ENCODE peak calls at places on chromosomes 4 and X, in nine cellular contexts. One of them, this sample, is unnamed.
A peak's percentile ranks its signal among the peaks of the same experiment; 100 is the strongest.

GRCh38 chr4:38378478-38378877 is 285.5 kb upstream of the KLF3 start:
- DNase-seq in fibroblast of pulmonary artery: no peak
- DNase-seq in mesothelial cell of epicardium: no peak
- DNase-seq in adrenal gland: no peak
- DNase-seq in ELR: no peak
- DNase-seq in WTC11: no peak
- DNase-seq in amygdala: no peak
- DNase-seq in GM18507: no peak
- DNase-seq in sigmoid colon: no peak
- DNase-seq in this sample: no peak

GRCh38 chr4:113499696-113500095 is 261.8 kb downstream of the CAMK2D start:
- DNase-seq in amygdala: no peak
- DNase-seq in adrenal gland: no peak
- DNase-seq in sigmoid colon: no peak
- DNase-seq in fibroblast of pulmonary artery: peak; percentile 75
- DNase-seq in mesothelial cell of epicardium: no peak
- DNase-seq in ELR: peak; percentile 60
- DNase-seq in WTC11: no peak
- DNase-seq in GM18507: no peak
- DNase-seq in this sample: no peak

GRCh38 chrX:148290041-148290440 is 210.4 kb upstream of the AFF2 start:
- DNase-seq in fibroblast of pulmonary artery: no peak
- DNase-seq in sigmoid colon: no peak
- DNase-seq in WTC11: no peak
- DNase-seq in mesothelial cell of epicardium: no peak
- DNase-seq in GM18507: no peak
- DNase-seq in ELR: no peak
- DNase-seq in adrenal gland: no peak
- DNase-seq in amygdala: no peak
- DNase-seq in this sample: no peak

GRCh38 chr4:72295966-72296557 is 264.3 kb downstream of the NPFFR2 start:
- DNase-seq in sigmoid colon: no peak
- DNase-seq in adrenal gland: no peak
- DNase-seq in mesothelial cell of epicardium: no peak
- DNase-seq in amygdala: no peak
- DNase-seq in fibroblast of pulmonary artery: peak; percentile 78
- DNase-seq in WTC11: no peak
- DNase-seq in GM18507: no peak
- DNase-seq in ELR: peak; percentile 71
- DNase-seq in this sample: no peak

GRCh38 chr4:40241936-40242590 is 45.2 kb downstream of the RHOH start:
- DNase-seq in ELR: no peak
- DNase-seq in amygdala: no peak
- DNase-seq in WTC11: no peak
- DNase-seq in GM18507: no peak
- DNase-seq in sigmoid colon: no peak
- DNase-seq in fibroblast of pulmonary artery: no peak
- DNase-seq in mesothelial cell of epicardium: no peak
- DNase-seq in adrenal gland: no peak
- DNase-seq in this sample: no peak

GRCh38 chrX:19897087-19897486 is 9.7 kb upstream of the SH3KBP1 start:
- DNase-seq in GM18507: no peak
- DNase-seq in mesothelial cell of epicardium: no peak
- DNase-seq in sigmoid colon: no peak
- DNase-seq in fibroblast of pulmonary artery: no peak
- DNase-seq in ELR: no peak
- DNase-seq in WTC11: no peak
- DNase-seq in amygdala: no peak
- DNase-seq in adrenal gland: no peak
- DNase-seq in this sample: no peak

GRCh38 chrX:6002056-6002455 is 226.6 kb downstream of the NLGN4X start:
- DNase-seq in WTC11: no peak
- DNase-seq in GM18507: no peak
- DNase-seq in fibroblast of pulmonary artery: no peak
- DNase-seq in sigmoid colon: no peak
- DNase-seq in ELR: no peak
- DNase-seq in mesothelial cell of epicardium: no peak
- DNase-seq in adrenal gland: no peak
- DNase-seq in amygdala: no peak
- DNase-seq in this sample: no peak

GRCh38 chrX:85569691-85570090 is 190.2 kb upstream of the POF1B start:
- DNase-seq in amygdala: no peak
- DNase-seq in ELR: no peak
- DNase-seq in fibroblast of pulmonary artery: no peak
- DNase-seq in adrenal gland: no peak
- DNase-seq in sigmoid colon: no peak
- DNase-seq in WTC11: no peak
- DNase-seq in GM18507: no peak
- DNase-seq in mesothelial cell of epicardium: no peak
- DNase-seq in this sample: no peak

GRCh38 chr4:67436742-67437141 is 108.6 kb downstream of the CENPC start:
- DNase-seq in WTC11: no peak
- DNase-seq in sigmoid colon: no peak
- DNase-seq in fibroblast of pulmonary artery: peak; percentile 44
- DNase-seq in amygdala: no peak
- DNase-seq in mesothelial cell of epicardium: no peak
- DNase-seq in ELR: no peak
- DNase-seq in GM18507: no peak
- DNase-seq in adrenal gland: no peak
- DNase-seq in this sample: no peak

GRCh38 chr4:37749398-37749988 is 63.3 kb upstream of the RELL1 start:
- DNase-seq in fibroblast of pulmonary artery: no peak
- DNase-seq in ELR: no peak
- DNase-seq in amygdala: no peak
- DNase-seq in adrenal gland: no peak
- DNase-seq in sigmoid colon: no peak
- DNase-seq in GM18507: no peak
- DNase-seq in WTC11: no peak
- DNase-seq in mesothelial cell of epicardium: no peak
- DNase-seq in this sample: no peak

GRCh38 chr4:182277402-182277801 is 34.2 kb downstream of the TENM3 start:
- DNase-seq in mesothelial cell of epicardium: no peak
- DNase-seq in sigmoid colon: no peak
- DNase-seq in GM18507: no peak
- DNase-seq in fibroblast of pulmonary artery: no peak
- DNase-seq in adrenal gland: no peak
- DNase-seq in ELR: peak; percentile 22
- DNase-seq in WTC11: no peak
- DNase-seq in amygdala: no peak
- DNase-seq in this sample: no peak

GRCh38 chr4:10582059-10582686 is 102.4 kb downstream of the CLNK start:
- DNase-seq in adrenal gland: peak; percentile 30
- DNase-seq in ELR: peak; percentile 65
- DNase-seq in fibroblast of pulmonary artery: peak; percentile 79
- DNase-seq in GM18507: no peak
- DNase-seq in amygdala: peak; percentile 25
- DNase-seq in WTC11: no peak
- DNase-seq in sigmoid colon: no peak
- DNase-seq in mesothelial cell of epicardium: no peak
- DNase-seq in this sample: no peak

GRCh38 chr4:173735055-173735454 is 205.0 kb upstream of the HAND2 start:
- DNase-seq in adrenal gland: no peak
- DNase-seq in WTC11: no peak
- DNase-seq in fibroblast of pulmonary artery: peak; percentile 35
- DNase-seq in sigmoid colon: no peak
- DNase-seq in GM18507: no peak
- DNase-seq in amygdala: no peak
- DNase-seq in mesothelial cell of epicardium: no peak
- DNase-seq in ELR: no peak
- DNase-seq in this sample: no peak

GRCh38 chrX:153612413-153612812 is 13.5 kb upstream of the CCNQ start:
- DNase-seq in adrenal gland: no peak
- DNase-seq in WTC11: no peak
- DNase-seq in mesothelial cell of epicardium: no peak
- DNase-seq in fibroblast of pulmonary artery: no peak
- DNase-seq in sigmoid colon: no peak
- DNase-seq in amygdala: no peak
- DNase-seq in ELR: no peak
- DNase-seq in GM18507: no peak
- DNase-seq in this sample: no peak

GRCh38 chr4:66704243-66704642 is 841.1 kb downstream of the CENPC start:
- DNase-seq in mesothelial cell of epicardium: no peak
- DNase-seq in amygdala: no peak
- DNase-seq in adrenal gland: no peak
- DNase-seq in GM18507: no peak
- DNase-seq in ELR: peak; percentile 24
- DNase-seq in WTC11: no peak
- DNase-seq in sigmoid colon: no peak
- DNase-seq in fibroblast of pulmonary artery: no peak
- DNase-seq in this sample: no peak

GRCh38 chr4:4860381-4860802 is 927 bp downstream of the MSX1 start:
- DNase-seq in WTC11: no peak
- DNase-seq in fibroblast of pulmonary artery: peak; percentile 31
- DNase-seq in GM18507: no peak
- DNase-seq in amygdala: no peak
- DNase-seq in adrenal gland: no peak
- DNase-seq in sigmoid colon: no peak
- DNase-seq in mesothelial cell of epicardium: no peak
- DNase-seq in ELR: no peak
- DNase-seq in this sample: no peak

GRCh38 chr4:156898373-156899117 is 73.1 kb downstream of the PDGFC start:
- DNase-seq in fibroblast of pulmonary artery: peak; percentile 68
- DNase-seq in ELR: no peak
- DNase-seq in amygdala: no peak
- DNase-seq in WTC11: no peak
- DNase-seq in adrenal gland: no peak
- DNase-seq in sigmoid colon: no peak
- DNase-seq in GM18507: no peak
- DNase-seq in mesothelial cell of epicardium: no peak
- DNase-seq in this sample: no peak

GRCh38 chrX:73447311-73447794 is 500 bp downstream of the CDX4 start:
- DNase-seq in adrenal gland: no peak
- DNase-seq in mesothelial cell of epicardium: no peak
- DNase-seq in ELR: no peak
- DNase-seq in WTC11: peak; percentile 59
- DNase-seq in amygdala: no peak
- DNase-seq in fibroblast of pulmonary artery: no peak
- DNase-seq in GM18507: no peak
- DNase-seq in sigmoid colon: no peak
- DNase-seq in this sample: no peak

GRCh38 chr4:124940387-124940786 is 227.9 kb upstream of the ANKRD50 start:
- DNase-seq in adrenal gland: no peak
- DNase-seq in WTC11: no peak
- DNase-seq in sigmoid colon: no peak
- DNase-seq in amygdala: no peak
- DNase-seq in GM18507: no peak
- DNase-seq in ELR: peak; percentile 96
- DNase-seq in fibroblast of pulmonary artery: peak; percentile 99
- DNase-seq in mesothelial cell of epicardium: no peak
- DNase-seq in this sample: no peak

GRCh38 chrX:105273326-105273725 is 52.8 kb upstream of the TEX13A start:
- DNase-seq in adrenal gland: no peak
- DNase-seq in sigmoid colon: no peak
- DNase-seq in GM18507: no peak
- DNase-seq in mesothelial cell of epicardium: no peak
- DNase-seq in fibroblast of pulmonary artery: no peak
- DNase-seq in WTC11: no peak
- DNase-seq in amygdala: no peak
- DNase-seq in ELR: no peak
- DNase-seq in this sample: no peak

GRCh38 chrX:40644175-40644574 is 3.2 kb downstream of the CXorf38 start:
- DNase-seq in WTC11: no peak
- DNase-seq in mesothelial cell of epicardium: no peak
- DNase-seq in adrenal gland: peak; percentile 32
- DNase-seq in GM18507: no peak
- DNase-seq in ELR: no peak
- DNase-seq in amygdala: no peak
- DNase-seq in fibroblast of pulmonary artery: peak; percentile 76
- DNase-seq in sigmoid colon: no peak
- DNase-seq in this sample: no peak

GRCh38 chr4:38663801-38664703 is at the start of gene KLF3:
- DNase-seq in WTC11: peak; percentile 69
- DNase-seq in sigmoid colon: peak; percentile 97
- DNase-seq in GM18507: peak; percentile 75
- DNase-seq in amygdala: peak; percentile 94
- DNase-seq in ELR: peak; percentile 86
- DNase-seq in mesothelial cell of epicardium: peak; percentile 87
- DNase-seq in adrenal gland: peak; percentile 95
- DNase-seq in fibroblast of pulmonary artery: peak; percentile 94
- DNase-seq in this sample: peak; percentile 85

GRCh38 chrX:57678686-57679428 is 1.2 kb downstream of the NLRP2B start:
- DNase-seq in adrenal gland: no peak
- DNase-seq in ELR: no peak
- DNase-seq in WTC11: no peak
- DNase-seq in amygdala: no peak
- DNase-seq in GM18507: no peak
- DNase-seq in mesothelial cell of epicardium: no peak
- DNase-seq in sigmoid colon: no peak
- DNase-seq in fibroblast of pulmonary artery: no peak
- DNase-seq in this sample: no peak

GRCh38 chr4:69750346-69750745 is 10.1 kb downstream of the SULT1B1 start:
- DNase-seq in WTC11: no peak
- DNase-seq in GM18507: no peak
- DNase-seq in ELR: no peak
- DNase-seq in mesothelial cell of epicardium: no peak
- DNase-seq in adrenal gland: no peak
- DNase-seq in amygdala: no peak
- DNase-seq in sigmoid colon: no peak
- DNase-seq in fibroblast of pulmonary artery: peak; percentile 61
- DNase-seq in this sample: no peak

GRCh38 chr4:52659722-52660261 is 691 bp upstream of the USP46 start:
- DNase-seq in ELR: peak; percentile 45
- DNase-seq in adrenal gland: peak; percentile 62
- DNase-seq in mesothelial cell of epicardium: peak; percentile 61
- DNase-seq in amygdala: peak; percentile 72
- DNase-seq in sigmoid colon: peak; percentile 81
- DNase-seq in fibroblast of pulmonary artery: peak; percentile 21
- DNase-seq in WTC11: peak; percentile 40
- DNase-seq in GM18507: no peak
- DNase-seq in this sample: peak; percentile 40

GRCh38 chr4:118076958-118077766 is 42.9 kb downstream of the NDST3 start:
- DNase-seq in sigmoid colon: no peak
- DNase-seq in mesothelial cell of epicardium: no peak
- DNase-seq in amygdala: no peak
- DNase-seq in fibroblast of pulmonary artery: peak; percentile 35
- DNase-seq in GM18507: no peak
- DNase-seq in ELR: peak; percentile 65
- DNase-seq in adrenal gland: no peak
- DNase-seq in WTC11: peak; percentile 57
- DNase-seq in this sample: peak; percentile 20

GRCh38 chr4:20572976-20573375 is 127.3 kb upstream of the PACRGL start:
- DNase-seq in mesothelial cell of epicardium: no peak
- DNase-seq in sigmoid colon: no peak
- DNase-seq in WTC11: peak; percentile 33
- DNase-seq in adrenal gland: no peak
- DNase-seq in fibroblast of pulmonary artery: no peak
- DNase-seq in amygdala: no peak
- DNase-seq in GM18507: no peak
- DNase-seq in ELR: no peak
- DNase-seq in this sample: no peak

GRCh38 chr4:151166662-151167061 is 67.2 kb downstream of the RPS3A start:
- DNase-seq in GM18507: no peak
- DNase-seq in amygdala: no peak
- DNase-seq in sigmoid colon: no peak
- DNase-seq in fibroblast of pulmonary artery: no peak
- DNase-seq in WTC11: no peak
- DNase-seq in adrenal gland: no peak
- DNase-seq in mesothelial cell of epicardium: no peak
- DNase-seq in ELR: no peak
- DNase-seq in this sample: no peak

This sample was measured in GM10248.